ENCODE peak calls at places on chromosome X, in four cellular contexts. Z is fibroblast of lung, H is neural progenitor cell, N is neural crest cell. C is an unnamed sample.
A peak's percentile ranks its signal among the peaks of the same experiment; 100 is the strongest.

GRCh38 chrX:15087747-15088146 is 182.1 kb downstream of the ASB9 start:
- DNase-seq in Z (no peak), H (no peak), N (no peak), C (no peak)

GRCh38 chrX:112470551-112470950 is 209.2 kb downstream of the LHFPL1 start:
- DNase-seq in Z (no peak), H (no peak), N (no peak), C (no peak)

GRCh38 chrX:111086521-111087127 is 9.4 kb upstream of the PAK3 start:
- DNase-seq in Z (no peak), H (peak; percentile 82), N (no peak), C (no peak)

GRCh38 chrX:18931972-18932371 is 51.9 kb downstream of the PHKA2 start:
- DNase-seq in Z (peak; percentile 42), H (peak; percentile 70), N (no peak), C (peak; percentile 6)

GRCh38 chrX:87397103-87397886 is 120.3 kb upstream of the KLHL4 start:
- DNase-seq in Z (peak; percentile 1), H (no peak), N (no peak), C (no peak)

GRCh38 chrX:39477031-39477430 is 620.7 kb downstream of the BCOR start:
- DNase-seq in Z (no peak), H (no peak), N (no peak), C (no peak)

GRCh38 chrX:54714424-54714823 is 83.6 kb downstream of the ITIH6 start:
- DNase-seq in Z (no peak), H (no peak), N (no peak), C (no peak)

GRCh38 chrX:108245462-108245861 is 153.9 kb downstream of the ATG4A start:
- DNase-seq in Z (no peak), H (no peak), N (no peak), C (no peak)

GRCh38 chrX:112816908-112817307 is 23.7 kb downstream of the AMOT start:
- DNase-seq in Z (no peak), H (no peak), N (no peak), C (no peak)

GRCh38 chrX:116436358-116436816 is at the start of gene SLC6A14:
- DNase-seq in Z (no peak), H (no peak), N (no peak), C (peak; percentile 1)

GRCh38 chrX:73563740-73564073 is 710 bp downstream of the CHIC1 start:
- DNase-seq in Z (peak; percentile 10), H (no peak), N (no peak), C (no peak)

GRCh38 chrX:13581554-13581953 is 12.2 kb downstream of the EGFL6 start:
- DNase-seq in Z (peak; percentile 61), H (no peak), N (no peak), C (no peak)

GRCh38 chrX:88988796-88989195 is 241.8 kb downstream of the CPXCR1 start:
- DNase-seq in Z (no peak), H (no peak), N (no peak), C (no peak)

GRCh38 chrX:34382416-34382815 is 250.3 kb upstream of the FAM47A start:
- DNase-seq in Z (peak; percentile 73), H (no peak), N (no peak), C (no peak)

GRCh38 chrX:119201570-119201969 is 34.5 kb upstream of the PGRMC1 start:
- DNase-seq in Z (no peak), H (no peak), N (no peak), C (no peak)

GRCh38 chrX:110180928-110181310 is 137.0 kb downstream of the AMMECR1 start:
- DNase-seq in Z (peak; percentile 22), H (no peak), N (no peak), C (no peak)

GRCh38 chrX:71053217-71053621 is 14.9 kb downstream of the SNX12 start:
- DNase-seq in Z (peak; percentile 32), H (peak; percentile 84), N (no peak), C (peak; percentile 52)

GRCh38 chrX:19602866-19603620 is 87.7 kb upstream of the MAP3K15 start:
- DNase-seq in Z (peak; percentile 37), H (no peak), N (no peak), C (no peak)

GRCh38 chrX:632391-633042 is 1.9 kb downstream of the SHOX start:
- DNase-seq in Z (no peak), H (peak; percentile 59), N (no peak), C (peak; percentile 47)

GRCh38 chrX:10050481-10050880 is 83.3 kb downstream of the CLDN34 start:
- DNase-seq in Z (no peak), H (no peak), N (no peak), C (no peak)

GRCh38 chrX:140918398-140919043 is 83.9 kb upstream of the SPANXB1 start:
- DNase-seq in Z (peak; percentile 70), H (peak; percentile 73), N (peak; percentile 30), C (peak; percentile 34)

GRCh38 chrX:119690921-119691716 is 1.8 kb downstream of the SEPTIN6 start:
- DNase-seq in Z (peak; percentile 42), H (no peak), N (no peak), C (peak; percentile 20)

GRCh38 chrX:139720136-139720535 is 12.2 kb upstream of the MCF2 start:
- DNase-seq in Z (peak; percentile 7), H (peak; percentile 53), N (no peak), C (peak; percentile 1)

GRCh38 chrX:9163153-9163790 is 129.3 kb upstream of the FAM9B start:
- DNase-seq in Z (peak; percentile 56), H (peak; percentile 2), N (no peak), C (no peak)

GRCh38 chrX:13742397-13743176 is 8.0 kb downstream of the OFD1 start:
- DNase-seq in Z (no peak), H (no peak), N (no peak), C (no peak)

GRCh38 chrX:150482537-150483217 is 85.7 kb upstream of the MTM1 start:
- DNase-seq in Z (peak; percentile 34), H (no peak), N (no peak), C (no peak)

GRCh38 chrX:44042731-44043130 is 69.5 kb upstream of the NDP start:
- DNase-seq in Z (peak; percentile 31), H (no peak), N (no peak), C (no peak)

GRCh38 chrX:117645639-117646038 is 471.0 kb downstream of the KLHL13 start:
- DNase-seq in Z (no peak), H (no peak), N (no peak), C (no peak)

GRCh38 chrX:130994671-130995070 is 63.5 kb upstream of the ARHGAP36 start:
- DNase-seq in Z (peak; percentile 37), H (peak; percentile 58), N (peak; percentile 65), C (peak; percentile 58)

GRCh38 chrX:119539872-119540271 is 25.3 kb downstream of the STEEP1 start:
- DNase-seq in Z (no peak), H (no peak), N (no peak), C (no peak)

GRCh38 chrX:370963-371745 is 15.6 kb downstream of the PPP2R3B start:
- DNase-seq in Z (no peak), H (no peak), N (no peak), C (no peak)

GRCh38 chrX:153873282-153874090 is 12.5 kb downstream of the L1CAM start:
- DNase-seq in Z (no peak), H (peak; percentile 87), N (no peak), C (no peak)

GRCh38 chrX:115560978-115561604 is at the start of gene PLS3:
- DNase-seq in Z (peak; percentile 83), H (peak; percentile 93), N (peak; percentile 78), C (peak; percentile 84)

GRCh38 chrX:150269613-150270254 is 93.4 kb upstream of the MAMLD1 start:
- DNase-seq in Z (no peak), H (no peak), N (no peak), C (peak; percentile 10)

GRCh38 chrX:18937173-18937572 is 46.7 kb downstream of the PHKA2 start:
- DNase-seq in Z (no peak), H (no peak), N (no peak), C (no peak)

GRCh38 chrX:134364711-134365110 is 95.3 kb upstream of the HPRT1 start:
- DNase-seq in Z (peak; percentile 9), H (no peak), N (no peak), C (no peak)

GRCh38 chrX:41009816-41010187 is 75.4 kb upstream of the USP9X start:
- DNase-seq in Z (no peak), H (no peak), N (no peak), C (no peak)

GRCh38 chrX:41014776-41015175 is 70.5 kb upstream of the USP9X start:
- DNase-seq in Z (no peak), H (no peak), N (no peak), C (no peak)

GRCh38 chrX:41005445-41005992 is 79.7 kb upstream of the USP9X start:
- DNase-seq in Z (no peak), H (no peak), N (no peak), C (no peak)

DNA sequence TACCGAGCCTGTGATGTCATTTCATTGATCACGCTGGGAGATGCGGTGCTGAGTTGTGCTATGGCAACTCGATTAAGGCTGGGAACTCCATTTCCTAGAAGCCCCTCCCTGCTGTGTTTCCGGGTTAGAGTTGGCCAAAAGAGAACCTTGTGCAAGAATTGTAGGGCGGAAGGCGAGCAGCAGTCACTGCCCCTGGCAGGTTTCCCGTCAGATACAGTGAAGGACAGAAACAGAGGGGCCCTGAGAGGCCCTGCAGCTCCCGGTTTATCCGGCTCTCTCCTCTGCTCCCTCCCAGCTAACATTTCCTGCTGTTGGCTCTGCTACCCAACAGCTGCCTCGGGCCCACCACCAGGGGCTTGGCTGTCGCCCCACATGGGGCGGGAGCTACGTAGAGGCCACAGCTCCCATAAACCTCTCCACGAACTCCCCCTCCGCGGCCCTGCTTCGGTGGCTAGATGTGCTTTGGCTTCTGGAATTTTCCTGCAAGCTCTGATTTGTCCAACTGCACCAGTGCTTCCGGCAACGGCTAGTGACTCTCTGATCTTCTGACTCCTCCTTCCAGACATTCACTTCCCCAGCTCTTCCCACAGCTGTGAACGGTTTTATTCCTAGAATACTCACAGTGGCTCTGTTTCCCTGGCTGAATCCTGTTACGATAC is 74.9 kb upstream of the USP9X start:
- DNase-seq in Z (peak; percentile 96), H (peak; percentile 52), N (no peak), C (peak; percentile 29)
- TF ChIP-seq CTCF in Z (peak; percentile 19), H (peak; percentile 33), N (peak; percentile 29), C (no peak)

DNA sequence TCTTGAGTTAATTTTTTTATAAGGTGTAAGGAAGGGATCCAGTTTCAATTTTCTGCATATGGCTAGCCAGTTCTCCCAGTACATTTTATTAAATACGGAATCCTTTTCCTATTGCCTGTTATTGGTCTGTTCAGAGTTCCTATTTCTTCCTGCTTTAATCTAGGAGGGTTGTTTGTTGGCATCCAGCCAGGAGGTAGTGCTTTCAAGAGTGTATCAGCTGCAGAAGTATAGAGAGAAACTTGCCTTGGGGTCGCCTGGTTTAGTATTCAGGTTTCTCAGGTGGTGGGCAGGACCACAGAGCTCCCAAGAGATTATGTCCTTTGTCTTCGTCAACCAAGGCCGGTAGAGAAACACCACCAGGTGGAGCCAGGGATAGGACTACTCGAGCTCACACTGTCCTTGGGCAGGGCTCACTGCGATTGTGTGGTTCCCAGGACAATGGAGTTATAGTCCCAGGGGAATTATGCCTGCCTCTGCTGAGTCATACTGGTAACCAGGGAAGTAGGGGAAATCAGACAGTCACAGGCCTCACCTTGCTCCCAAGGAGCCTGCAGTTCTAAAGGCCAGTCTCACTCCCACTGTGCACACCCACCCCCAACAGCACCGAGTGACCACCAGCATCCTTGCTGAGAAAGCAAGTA is 168.1 kb downstream of the VSIG4 start:
- DNase-seq in Z (no peak), H (peak; percentile 40), N (no peak), C (no peak)
- TF ChIP-seq CTCF in Z (no peak), H (peak; percentile 27), N (no peak), C (no peak)

GRCh38 chrX:21529771-21530170 is 128.4 kb downstream of the KLHL34 start:
- DNase-seq in Z (peak; percentile 53), H (no peak), N (no peak), C (no peak)
- TF ChIP-seq CTCF in Z (no peak), H (no peak), N (no peak), C (no peak)

GRCh38 chrX:23637187-23637586 is 30.1 kb upstream of the PRDX4 start:
- DNase-seq in Z (no peak), H (no peak), N (no peak), C (no peak)

GRCh38 chrX:23631136-23631535 is 36.2 kb upstream of the PRDX4 start:
- DNase-seq in Z (no peak), H (no peak), N (no peak), C (no peak)

GRCh38 chrX:23634181-23634580 is 33.1 kb upstream of the PRDX4 start:
- DNase-seq in Z (peak; percentile 19), H (no peak), N (no peak), C (no peak)
- TF ChIP-seq CTCF in Z (peak; percentile 23), H (peak; percentile 42), N (peak; percentile 54), C (no peak)